ENCODE peak calls at places on chromosome 14, in six cellular contexts. G is ascending aorta, E is keratinocyte, U is pancreas, A is tibial artery, V is adrenal gland. S is an unnamed sample.

GRCh38 chr14:91227183-91227628 is 17.3 kb downstream of the GPR68 start:
- DNase-seq in G (no peak), E (no peak), U (no peak), A (no peak), V (no peak), S (no peak)

GRCh38 chr14:102951799-102952198 is 29.3 kb downstream of the AMN start:
- DNase-seq in G (no peak), E (no peak), U (no peak), A (no peak), V (no peak), S (no peak)

GRCh38 chr14:91732859-91733477 is 1.1 kb upstream of the CATSPERB start:
- DNase-seq in G (no peak), E (no peak), U (no peak), A (no peak), V (no peak), S (no peak)

GRCh38 chr14:85175556-85175955 is 354.4 kb upstream of the FLRT2 start:
- DNase-seq in G (no peak), E (no peak), U (no peak), A (no peak), V (no peak), S (no peak)

GRCh38 chr14:93059917-93060545 is 55.7 kb downstream of the ITPK1 start:
- DNase-seq in G (no peak), E (no peak), U (no peak), A (no peak), V (no peak), S (no peak)

GRCh38 chr14:52551696-52552062 is 626 bp downstream of the TXNDC16 start:
- DNase-seq in G (no peak), E (no peak), U (no peak), A (no peak), V (no peak), S (peak; percentile 29)

GRCh38 chr14:103719766-103720165 is 4.2 kb downstream of the ZFYVE21 start:
- DNase-seq in G (no peak), E (no peak), U (no peak), A (no peak), V (no peak), S (no peak)

GRCh38 chr14:33734387-33734786 is 216.5 kb downstream of the EGLN3 start:
- DNase-seq in G (no peak), E (no peak), U (no peak), A (no peak), V (no peak), S (no peak)

GRCh38 chr14:91068642-91069041 is 8.2 kb upstream of the RPS6KA5 start:
- DNase-seq in G (no peak), E (no peak), U (no peak), A (no peak), V (no peak), S (no peak)

GRCh38 chr14:96824283-96824682 is 27.1 kb downstream of the VRK1 start:
- DNase-seq in G (no peak), E (peak; percentile 26), U (no peak), A (no peak), V (peak; percentile 9), S (no peak)

GRCh38 chr14:91327201-91327600 is 82.7 kb upstream of the GPR68 start:
- DNase-seq in G (no peak), E (no peak), U (no peak), A (no peak), V (no peak), S (no peak)

GRCh38 chr14:97458302-97459137 is 661.3 kb downstream of the VRK1 start:
- DNase-seq in G (no peak), E (no peak), U (peak; percentile 28), A (peak; percentile 25), V (peak; percentile 17), S (peak; percentile 54)

GRCh38 chr14:106564058-106564643 is 1037.8 kb downstream of the TMEM121 start:
- DNase-seq in G (no peak), E (no peak), U (peak; percentile 34), A (no peak), V (no peak), S (peak; percentile 68)
- H3K4me1 ChIP-seq in G (no peaks in the 10 kb centered on the region), E (no peaks in the 10 kb centered on the region), U (no peaks in the 10 kb centered on the region), A (no peaks in the 10 kb centered on the region), V (no peaks in the 10 kb centered on the region), S (no peaks in the 10 kb centered on the region)

GRCh38 chr14:75518625-75519024 is 3.6 kb upstream of the BATF start:
- DNase-seq in G (no peak), E (no peak), U (no peak), A (no peak), V (no peak), S (no peak)

GRCh38 chr14:75511201-75511600 is 11.1 kb upstream of the BATF start:
- DNase-seq in G (no peak), E (no peak), U (no peak), A (no peak), V (no peak), S (no peak)

GRCh38 chr14:75515631-75515999 is 6.7 kb upstream of the BATF start:
- DNase-seq in G (no peak), E (no peak), U (no peak), A (no peak), V (no peak), S (no peak)

GRCh38 chr14:75513911-75514672 is 8.2 kb upstream of the BATF start:
- DNase-seq in G (no peak), E (no peak), U (no peak), A (no peak), V (no peak), S (no peak)

DNA sequence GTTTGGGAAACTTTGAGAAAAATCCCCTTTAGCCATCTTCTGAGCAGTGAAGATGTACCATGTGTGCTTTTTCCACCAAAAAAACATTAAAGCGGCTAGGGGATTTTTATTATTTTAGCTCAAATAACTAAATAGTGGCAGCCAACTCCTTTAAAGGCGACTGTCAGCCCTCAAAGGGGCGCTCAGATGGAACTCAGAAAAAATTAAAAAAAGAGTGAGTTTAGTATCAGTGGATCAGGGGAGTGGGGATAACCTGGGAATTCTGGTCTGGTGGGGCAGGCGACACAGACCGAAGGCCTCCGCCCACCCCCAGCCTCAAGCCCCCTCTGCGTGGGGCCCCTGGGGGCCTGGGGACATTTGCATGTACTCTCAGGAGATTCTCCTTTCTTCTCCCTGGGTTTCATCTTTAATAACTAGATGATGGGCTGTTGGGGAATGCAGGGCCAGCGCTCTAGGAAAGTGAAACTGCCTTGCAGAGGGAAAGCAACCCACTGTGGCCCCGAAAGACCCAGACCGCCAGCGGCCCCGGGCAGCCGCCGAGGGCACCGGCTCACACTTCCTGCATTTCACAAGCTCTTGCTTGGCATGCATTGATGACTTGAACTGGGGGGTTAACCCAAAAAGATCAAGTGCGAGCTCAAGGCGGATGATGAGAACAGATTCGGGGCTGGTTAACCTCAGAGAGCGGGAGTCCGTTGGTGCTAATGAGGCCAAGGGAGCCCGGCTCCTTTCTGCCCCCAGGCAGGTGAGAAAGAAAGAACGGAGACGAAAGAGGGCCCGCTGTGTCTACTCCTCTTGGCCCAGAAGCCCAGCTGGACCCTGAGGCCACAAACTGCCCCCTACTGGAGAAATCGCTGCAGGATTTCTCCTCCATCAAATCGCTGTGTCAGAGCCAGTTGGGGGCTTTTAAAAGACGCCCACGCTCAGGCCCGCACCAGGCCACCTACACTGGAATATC is 7.3 kb upstream of the BATF start:
- DNase-seq in G (no peak), E (no peak), U (no peak), A (no peak), V (no peak), S (peak; percentile 67)
- H3K4me3 ChIP-seq in G (peak overlapping the region; percentile 61), E (peak overlapping the region; percentile 40), U (peak overlapping the region; percentile 17), A (peak overlapping the region; percentile 41), V (no peak overlapping the region), S (no peak overlapping the region)

GRCh38 chr14:44317433-44317746 is 189.7 kb downstream of the FSCB start:
- DNase-seq in G (no peak), E (no peak), U (peak; percentile 5), A (no peak), V (no peak), S (no peak)
- H3K4me1 ChIP-seq in G (no peaks in the 10 kb centered on the region), E (peaks cover 13% of the 10 kb centered on the region), U (no peaks in the 10 kb centered on the region), A (no peaks in the 10 kb centered on the region), V (no peaks in the 10 kb centered on the region), S (no peaks in the 10 kb centered on the region)

DNA sequence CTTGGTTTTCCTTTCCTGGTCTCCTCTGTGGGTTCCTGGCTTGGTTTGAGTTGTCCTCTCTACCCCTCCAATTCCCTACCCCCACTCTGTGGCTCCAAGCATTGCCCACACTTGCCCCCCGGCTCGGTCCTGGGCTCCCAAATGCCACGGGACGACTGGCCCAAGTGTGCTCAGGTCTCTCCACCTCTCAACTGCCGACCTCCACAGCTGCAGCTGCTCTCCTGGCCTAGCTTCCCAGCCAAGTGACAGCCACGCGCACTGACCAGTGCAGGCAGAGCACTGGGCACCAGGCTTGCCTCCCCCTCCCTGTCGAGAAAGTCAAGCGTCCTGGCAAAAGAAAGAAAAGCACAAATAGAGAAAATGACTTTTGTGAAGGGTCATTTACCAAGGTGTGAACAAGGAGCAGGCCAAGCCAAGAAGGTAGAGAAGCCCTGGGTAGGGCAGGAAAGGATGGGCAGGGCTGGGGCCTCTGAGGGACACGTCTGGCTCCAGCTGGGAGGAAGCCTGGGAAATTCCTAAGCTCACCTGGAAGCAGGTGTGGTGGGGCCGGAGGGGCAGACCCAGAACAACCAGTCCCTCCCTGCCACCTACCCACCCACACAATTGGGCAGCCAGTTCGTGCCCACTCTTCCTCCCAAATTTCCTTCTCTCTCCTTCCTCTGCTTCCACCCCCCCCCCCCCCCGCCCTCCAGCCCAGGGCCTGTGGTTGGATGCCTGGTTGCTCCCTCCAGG is 1.8 kb upstream of the CEP170B start:
- DNase-seq in G (no peak), E (no peak), U (peak; percentile 16), A (no peak), V (no peak), S (peak; percentile 37)
- H3K4me3 ChIP-seq in G (no peak overlapping the region), E (peak overlapping the region; percentile 84), U (peak overlapping the region; percentile 74), A (no peak overlapping the region), V (no peak overlapping the region), S (peak overlapping the region; percentile 31)

DNA sequence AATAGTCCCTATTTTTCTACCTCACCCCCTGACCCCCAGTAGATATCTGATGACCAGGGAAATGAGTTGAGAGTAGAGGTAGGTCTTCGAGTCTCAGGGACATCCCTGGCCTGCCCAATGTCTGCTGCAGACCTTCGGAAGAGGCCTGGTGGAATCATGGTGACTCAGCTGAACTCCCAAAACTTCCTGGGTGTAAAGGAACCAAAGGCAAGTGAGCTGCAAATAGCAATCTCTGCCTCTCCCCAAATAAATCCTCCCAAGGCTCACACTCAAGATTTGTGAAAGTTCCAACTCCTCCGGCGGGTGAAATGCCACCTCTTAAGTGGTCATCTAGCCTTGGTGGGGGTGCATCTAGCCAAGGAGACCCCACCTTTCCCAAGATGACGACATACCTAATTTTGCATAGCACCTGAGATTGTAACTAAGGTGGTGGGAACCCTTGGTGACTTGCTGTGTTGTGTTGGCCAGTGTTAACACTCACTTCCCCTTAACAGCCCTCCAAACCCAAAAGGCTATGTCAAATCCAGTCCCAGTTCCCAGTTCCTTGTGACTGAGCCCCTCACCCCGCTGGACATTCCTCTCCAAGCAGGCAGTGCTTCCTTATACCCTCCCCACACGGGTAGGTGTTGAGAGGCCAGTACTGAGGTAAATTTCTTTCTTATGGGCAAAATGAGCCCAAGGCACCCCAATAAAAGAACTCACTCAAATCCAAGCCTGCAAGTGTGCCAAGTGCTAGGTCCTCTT is 6.2 kb downstream of the ZFP36L1 start:
- DNase-seq in G (no peak), E (no peak), U (peak; percentile 56), A (no peak), V (peak; percentile 37), S (no peak)
- H3K4me1 ChIP-seq in G (no peaks in the 10 kb centered on the region), E (peaks cover 32% of the 10 kb centered on the region), U (peaks cover 43% of the 10 kb centered on the region), A (peaks cover 44% of the 10 kb centered on the region), V (peaks cover 13% of the 10 kb centered on the region), S (peaks cover 47% of the 10 kb centered on the region)

DNA sequence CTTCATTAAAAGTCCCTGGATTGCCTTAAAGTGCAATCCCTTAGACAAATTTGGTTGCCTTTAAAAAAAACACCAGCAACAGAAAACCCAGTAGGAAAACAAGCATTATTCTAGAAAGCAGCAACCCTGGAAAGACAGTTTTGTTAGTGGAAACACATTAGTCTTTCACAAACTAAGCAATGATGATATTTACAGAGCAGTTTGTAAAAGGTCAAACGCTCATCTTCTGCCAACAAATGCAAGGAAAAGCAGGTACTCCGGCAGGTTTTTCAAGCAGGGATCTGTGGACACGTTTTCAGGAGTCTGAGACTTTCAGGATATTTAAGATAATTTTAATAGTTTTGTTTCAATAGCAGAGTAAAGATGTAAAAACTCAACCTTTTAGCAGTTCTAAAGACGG is 202.2 kb downstream of the EXOC5 start:
- DNase-seq in G (no peak), E (no peak), U (no peak), A (no peak), V (no peak), S (no peak)
- H3K4me3 ChIP-seq in G (no peak overlapping the region), E (no peak overlapping the region), U (no peak overlapping the region), A (no peak overlapping the region), V (no peak overlapping the region), S (no peak overlapping the region)

S was measured in mucosa of descending colon.